ENCODE peak calls at places on chromosome 9, in nine cellular contexts. J is lung, W is neuronal stem cell, U is ovary, K is HCT116, I is MM.1S, Q is hepatocyte, H is stomach, X is substantia nigra. D is an unnamed sample.

GRCh38 chr9:38432922-38433510 is 8.8 kb upstream of the IGFBPL1 start:
- DNase-seq in J (no peak), W (no peak), U (no peak), K (peak), I (peak), Q (peak), H (no peak), X (no peak), D (no peak)

GRCh38 chr9:115746496-115746895 is 407.1 kb upstream of the PAPPA start:
- DNase-seq in J (no peak), W (no peak), U (no peak), K (no peak), I (no peak), Q (no peak), H (no peak), X (no peak), D (no peak)

GRCh38 chr9:76095585-76095984 is 205.1 kb downstream of the PCSK5 start:
- DNase-seq in J (no peak), W (no peak), U (no peak), K (no peak), I (no peak), Q (no peak), H (no peak), X (no peak), D (no peak)

GRCh38 chr9:31272456-31273295 is 1111.8 kb upstream of the ACO1 start:
- DNase-seq in J (no peak), W (no peak), U (no peak), K (peak), I (no peak), Q (peak), H (no peak), X (no peak), D (no peak)

GRCh38 chr9:37029304-37029775 is 4.7 kb downstream of the PAX5 start:
- DNase-seq in J (no peak), W (no peak), U (no peak), K (no peak), I (no peak), Q (no peak), H (no peak), X (no peak), D (no peak)

GRCh38 chr9:15206949-15207696 is 99.9 kb downstream of the TTC39B start:
- DNase-seq in J (no peak), W (no peak), U (no peak), K (no peak), I (no peak), Q (no peak), H (no peak), X (no peak), D (no peak)

GRCh38 chr9:86040281-86041155 is 58.8 kb downstream of the GOLM1 start:
- DNase-seq in J (no peak), W (no peak), U (no peak), K (no peak), I (no peak), Q (no peak), H (no peak), X (no peak), D (peak)

GRCh38 chr9:133089271-133089671 is 27.5 kb downstream of the CEL start:
- DNase-seq in J (no peak), W (no peak), U (no peak), K (no peak), I (peak), Q (no peak), H (no peak), X (no peak), D (no peak)

GRCh38 chr9:36855443-36856315 is 178.4 kb downstream of the PAX5 start:
- DNase-seq in J (no peak), W (no peak), U (no peak), K (peak), I (peak), Q (peak), H (no peak), X (no peak), D (no peak)

GRCh38 chr9:18126776-18127175 is 347.2 kb upstream of the ADAMTSL1 start:
- DNase-seq in J (no peak), W (no peak), U (no peak), K (no peak), I (no peak), Q (no peak), H (no peak), X (no peak), D (no peak)

GRCh38 chr9:126329476-126330275 is 3.0 kb downstream of the MVB12B start:
- DNase-seq in J (no peak), W (no peak), U (no peak), K (no peak), I (no peak), Q (no peak), H (no peak), X (no peak), D (no peak)

GRCh38 chr9:20597862-20598261 is 24.4 kb downstream of the MLLT3 start:
- DNase-seq in J (no peak), W (no peak), U (no peak), K (no peak), I (peak), Q (no peak), H (no peak), X (no peak), D (no peak)

GRCh38 chr9:27528278-27528885 is 1.2 kb downstream of the MOB3B start:
- DNase-seq in J (peak), W (peak), U (peak), K (no peak), I (no peak), Q (peak), H (peak), X (peak), D (peak)

GRCh38 chr9:113508111-113508749 is 44.7 kb downstream of the RGS3 start:
- DNase-seq in J (no peak), W (no peak), U (no peak), K (peak), I (no peak), Q (peak), H (peak), X (no peak), D (no peak)

GRCh38 chr9:125544988-125545651 is 161.9 kb downstream of the MAPKAP1 start:
- DNase-seq in J (peak), W (no peak), U (peak), K (no peak), I (no peak), Q (peak), H (peak), X (no peak), D (no peak)

GRCh38 chr9:129968690-129969485 is 74.1 kb downstream of the FNBP1 start:
- DNase-seq in J (no peak), W (no peak), U (no peak), K (no peak), I (no peak), Q (peak), H (no peak), X (no peak), D (no peak)

GRCh38 chr9:88539246-88539645 is 4.3 kb downstream of the NXNL2 start:
- DNase-seq in J (no peak), W (no peak), U (no peak), K (no peak), I (no peak), Q (no peak), H (no peak), X (no peak), D (no peak)

GRCh38 chr9:124797343-124798103 is 20.6 kb downstream of the OLFML2A start:
- DNase-seq in J (no peak), W (no peak), U (peak), K (no peak), I (no peak), Q (no peak), H (peak), X (no peak), D (no peak)

GRCh38 chr9:17380126-17380861 is 198.6 kb upstream of the SH3GL2 start:
- DNase-seq in J (no peak), W (no peak), U (no peak), K (no peak), I (no peak), Q (no peak), H (no peak), X (no peak), D (no peak)

GRCh38 chr9:2857564-2858198 is 13.8 kb upstream of the PUM3 start:
- DNase-seq in J (peak), W (peak), U (peak), K (peak), I (peak), Q (peak), H (peak), X (peak), D (peak)

GRCh38 chr9:96242829-96243228 is 59.1 kb downstream of the HSD17B3 start:
- DNase-seq in J (no peak), W (no peak), U (no peak), K (no peak), I (no peak), Q (no peak), H (no peak), X (no peak), D (peak)

GRCh38 chr9:93132287-93132927 is 1.6 kb downstream of the NINJ1 start:
- DNase-seq in J (no peak), W (no peak), U (peak), K (no peak), I (no peak), Q (no peak), H (peak), X (peak), D (no peak)

GRCh38 chr9:10146517-10147331 is 466.1 kb downstream of the PTPRD start:
- DNase-seq in J (no peak), W (no peak), U (no peak), K (no peak), I (no peak), Q (no peak), H (no peak), X (no peak), D (no peak)

GRCh38 chr9:6771722-6772121 is 13.9 kb downstream of the KDM4C start:
- DNase-seq in J (no peak), W (no peak), U (no peak), K (no peak), I (no peak), Q (no peak), H (no peak), X (no peak), D (no peak)

GRCh38 chr9:99000480-99001395 is 57.0 kb downstream of the COL15A1 start:
- DNase-seq in J (no peak), W (no peak), U (no peak), K (peak), I (peak), Q (peak), H (peak), X (peak), D (no peak)

GRCh38 chr9:115944166-115944948 is 209.2 kb upstream of the PAPPA start:
- DNase-seq in J (peak), W (no peak), U (no peak), K (no peak), I (no peak), Q (peak), H (peak), X (no peak), D (no peak)

DNA sequence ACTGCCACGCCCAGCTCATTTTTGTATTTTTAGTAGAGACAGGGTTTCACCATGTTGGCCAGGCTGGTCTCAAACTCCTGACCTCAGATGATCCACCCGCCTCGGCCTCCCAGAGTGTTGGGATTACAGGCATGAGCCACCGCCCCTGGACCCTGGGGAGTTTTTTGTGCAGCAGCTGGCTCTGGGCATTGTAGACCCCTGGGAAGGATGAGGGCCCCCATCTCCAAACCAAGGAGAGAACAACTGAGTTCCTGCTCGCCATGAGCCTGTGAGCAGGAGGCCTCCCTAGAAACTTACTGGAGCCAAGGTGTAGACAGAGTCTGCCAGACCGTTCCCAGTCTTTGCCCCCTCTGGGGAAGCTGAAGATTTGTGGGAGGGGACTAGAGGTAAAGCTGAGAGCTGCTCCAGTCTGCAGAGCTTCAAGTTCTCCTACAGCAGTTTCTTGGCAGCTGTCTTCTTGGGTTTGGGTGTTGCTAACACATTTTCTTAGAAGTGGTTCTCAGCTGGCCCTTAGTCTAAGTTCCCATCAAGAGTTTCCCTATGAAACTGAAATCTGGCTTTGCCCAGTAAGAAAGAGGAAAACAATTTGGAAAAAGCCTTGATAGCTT is 12.4 kb downstream of the NUDT2 start:
- DNase-seq in J (no peak), W (no peak), U (no peak), K (no peak), I (no peak), Q (no peak), H (no peak), X (no peak), D (no peak)
- H3K27ac ChIP-seq in J (no peak), W (no peak), U (no peak), K (no peak), I (no peak), Q (no peak), H (peak), X (no peak), D (peak)

DNA sequence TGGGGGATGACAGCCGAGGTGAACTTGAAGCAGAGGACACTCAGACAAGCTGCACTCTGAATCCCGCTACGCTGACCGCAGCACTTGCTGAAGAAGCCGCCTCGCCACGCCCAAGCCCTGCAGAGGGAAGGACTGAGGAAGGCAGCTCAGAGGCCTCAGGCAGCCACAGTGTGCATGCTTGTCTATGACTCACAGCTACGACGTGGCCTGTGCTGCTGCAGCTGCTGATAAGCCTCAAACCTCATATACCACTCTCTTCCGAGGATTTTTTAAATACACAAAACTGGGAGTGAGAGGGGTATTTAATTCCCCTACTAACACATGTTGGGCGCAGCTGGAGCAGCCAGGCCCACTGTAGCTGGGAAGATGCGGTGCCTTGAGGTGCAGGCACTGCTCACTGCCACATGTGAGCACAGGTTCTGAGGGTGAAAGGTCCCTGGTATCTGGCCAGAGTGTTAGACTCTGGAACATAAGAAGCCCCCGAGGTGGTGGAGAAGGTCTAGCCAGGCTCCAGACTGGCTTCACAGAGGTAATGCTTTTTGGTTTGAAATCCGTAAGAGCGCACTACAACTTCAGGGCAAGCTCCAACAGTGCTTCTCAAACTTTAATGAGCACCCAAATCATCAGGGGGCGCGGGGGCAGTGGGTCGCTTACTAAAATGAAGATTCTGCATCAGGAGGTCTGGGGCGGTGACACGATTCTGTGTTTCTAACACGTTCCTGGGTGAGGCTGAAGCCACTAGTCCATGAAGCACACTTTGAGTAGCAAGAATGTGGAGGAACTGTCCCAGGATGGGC is 196.8 kb downstream of the AUH start:
- DNase-seq in J (no peak), W (no peak), U (no peak), K (peak), I (peak), Q (peak), H (peak), X (peak), D (no peak)
- H3K27ac ChIP-seq in J (no peak), W (no peak), U (no peak), K (peak), I (peak), Q (peak), H (peak), X (no peak), D (no peak)

GRCh38 chr9:114677418-114677817 is 4.6 kb downstream of the TEX48 start:
- DNase-seq in J (peak), W (no peak), U (no peak), K (peak), I (no peak), Q (peak), H (peak), X (no peak), D (no peak)
- H3K27ac ChIP-seq in J (no peak), W (no peak), U (no peak), K (no peak), I (no peak), Q (peak), H (no peak), X (no peak), D (no peak)

DNA sequence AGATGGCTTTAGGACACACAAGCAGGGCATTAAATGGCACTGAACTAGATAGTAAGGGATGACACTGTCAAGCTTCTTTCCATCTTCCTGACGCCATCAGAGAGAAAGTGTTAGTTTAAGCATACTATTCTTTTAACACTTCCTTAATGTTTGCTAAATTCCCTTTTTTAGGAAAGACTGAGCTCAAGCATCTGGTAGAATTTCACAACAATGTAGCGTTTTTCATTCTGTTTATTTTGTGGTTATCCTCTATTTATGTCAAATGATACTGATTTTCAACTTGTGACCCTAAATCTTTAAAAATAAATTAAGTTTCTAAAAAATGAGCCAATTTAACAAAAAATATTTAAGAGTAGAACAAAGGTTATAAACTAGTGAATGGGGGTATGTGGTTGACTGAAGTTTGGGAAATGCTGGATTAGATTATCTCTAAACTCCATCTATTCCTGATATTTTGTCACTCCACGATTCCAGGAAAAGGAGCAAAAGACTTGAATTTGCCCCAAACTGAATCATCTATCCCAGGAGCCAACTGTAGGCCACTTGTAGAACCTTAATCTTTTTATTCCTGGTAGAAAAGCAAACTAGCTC is 147.4 kb upstream of the KLF9 start:
- DNase-seq in J (no peak), W (no peak), U (no peak), K (no peak), I (no peak), Q (no peak), H (no peak), X (no peak), D (no peak)
- H3K27ac ChIP-seq in J (no peak), W (no peak), U (no peak), K (no peak), I (no peak), Q (peak), H (peak), X (no peak), D (no peak)

GRCh38 chr9:127703289-127703946 is 3.4 kb upstream of the CFAP157 start:
- DNase-seq in J (no peak), W (no peak), U (no peak), K (no peak), I (no peak), Q (no peak), H (no peak), X (no peak), D (no peak)

GRCh38 chr9:127708952-127709587 is 2.3 kb downstream of the CFAP157 start:
- DNase-seq in J (no peak), W (no peak), U (no peak), K (no peak), I (no peak), Q (no peak), H (no peak), X (no peak), D (no peak)

GRCh38 chr9:127705577-127706215 is 1.1 kb upstream of the CFAP157 start:
- DNase-seq in J (no peak), W (no peak), U (no peak), K (no peak), I (no peak), Q (no peak), H (no peak), X (no peak), D (no peak)

GRCh38 chr9:127707766-127708165 is 978 bp downstream of the CFAP157 start:
- DNase-seq in J (no peak), W (no peak), U (no peak), K (peak), I (peak), Q (no peak), H (no peak), X (no peak), D (no peak)

DNA sequence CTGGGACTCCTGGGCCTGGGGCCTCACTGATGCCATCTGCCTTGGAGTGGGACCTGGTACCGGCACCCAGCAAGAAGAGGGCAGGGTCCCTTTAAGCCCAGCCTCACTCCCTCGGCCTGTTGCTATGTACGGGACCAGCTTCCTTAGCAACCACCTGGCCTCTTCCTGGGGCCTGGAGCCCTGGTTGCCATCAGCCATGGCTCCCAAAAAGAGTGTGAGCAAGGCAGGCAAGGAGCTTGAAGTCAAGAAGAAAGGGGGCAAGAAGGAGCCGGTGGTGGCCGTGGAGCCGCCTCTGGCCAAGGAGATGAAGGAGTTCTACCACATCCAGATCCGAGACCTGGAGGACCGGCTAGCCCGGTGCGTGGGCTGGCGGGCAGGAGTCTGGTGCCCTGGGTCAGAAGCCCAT is at the start of gene CFAP157:
- DNase-seq in J (no peak), W (no peak), U (no peak), K (no peak), I (no peak), Q (no peak), H (peak), X (no peak), D (no peak)
- H3K27ac ChIP-seq in J (no peak), W (no peak), U (no peak), K (no peak), I (no peak), Q (no peak), H (no peak), X (no peak), D (no peak)

DNA sequence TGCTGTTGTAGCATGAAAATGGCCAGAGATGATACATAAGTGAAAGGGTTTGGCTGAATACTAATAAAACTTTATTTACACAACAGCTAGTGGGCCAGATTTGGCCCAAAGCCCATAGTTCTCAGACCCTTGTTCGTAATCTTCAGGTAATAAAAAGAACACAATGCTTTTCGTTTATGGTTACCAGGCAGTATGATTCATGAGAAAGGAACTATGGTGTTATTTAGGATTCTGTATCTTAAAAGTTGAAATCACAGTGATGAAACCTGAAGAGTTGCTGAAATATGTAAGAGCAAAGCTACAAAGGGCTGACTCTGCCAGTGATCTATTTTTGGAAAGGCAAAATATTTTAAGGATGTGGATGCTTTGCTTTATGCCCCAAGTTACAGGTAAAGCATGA is 192.7 kb downstream of the SMC2 start:
- DNase-seq in J (no peak), W (no peak), U (no peak), K (no peak), I (no peak), Q (no peak), H (no peak), X (no peak), D (no peak)
- H3K27ac ChIP-seq in J (no peak), W (no peak), U (no peak), K (no peak), I (no peak), Q (peak), H (no peak), X (no peak), D (no peak)

GRCh38 chr9:4306066-4306787 is 6.4 kb upstream of the GLIS3 start:
- DNase-seq in J (no peak), W (no peak), U (no peak), K (no peak), I (no peak), Q (peak), H (no peak), X (no peak), D (no peak)

GRCh38 chr9:4308482-4308881 is 8.6 kb upstream of the GLIS3 start:
- DNase-seq in J (no peak), W (no peak), U (no peak), K (no peak), I (no peak), Q (no peak), H (no peak), X (no peak), D (no peak)

GRCh38 chr9:4305065-4305481 is 5.2 kb upstream of the GLIS3 start:
- DNase-seq in J (no peak), W (no peak), U (no peak), K (no peak), I (no peak), Q (peak), H (no peak), X (no peak), D (no peak)

GRCh38 chr9:4305586-4305985 is 5.7 kb upstream of the GLIS3 start:
- DNase-seq in J (no peak), W (no peak), U (no peak), K (no peak), I (peak), Q (no peak), H (no peak), X (no peak), D (no peak)

GRCh38 chr9:4306788-4307144 is 6.9 kb upstream of the GLIS3 start:
- DNase-seq in J (no peak), W (no peak), U (no peak), K (no peak), I (no peak), Q (no peak), H (no peak), X (no peak), D (no peak)
- H3K27ac ChIP-seq in J (no peak), W (no peak), U (no peak), K (no peak), I (no peak), Q (peak), H (no peak), X (no peak), D (no peak)

D was measured in caudate nucleus.